ENCODE peak calls at places on chromosomes 5 and 9, in nine cellular contexts. One of them, this sample, is unnamed.

GRCh38 chr9:34328500-34328982 is 527 bp downstream of the KIF24 start:
- DNase-seq in cardiac fibroblast: peak; percentile 42
- DNase-seq in lower leg skin: no peak
- DNase-seq in CD8-positive, alpha-beta memory T cell: no peak
- DNase-seq in AG04450: no peak
- DNase-seq in epithelial cell of esophagus: peak; percentile 28
- DNase-seq in keratinocyte: no peak
- DNase-seq in right atrium auricular region: no peak
- DNase-seq in aorta: no peak
- DNase-seq in this sample: no peak

GRCh38 chr5:73282383-73282782 is 109.4 kb downstream of the TMEM174 start:
- DNase-seq in cardiac fibroblast: no peak
- DNase-seq in lower leg skin: no peak
- DNase-seq in CD8-positive, alpha-beta memory T cell: no peak
- DNase-seq in AG04450: no peak
- DNase-seq in epithelial cell of esophagus: no peak
- DNase-seq in keratinocyte: no peak
- DNase-seq in right atrium auricular region: no peak
- DNase-seq in aorta: no peak
- DNase-seq in this sample: no peak

GRCh38 chr9:82327641-82328040 is 339.1 kb downstream of the SPATA31D1 start:
- DNase-seq in cardiac fibroblast: no peak
- DNase-seq in lower leg skin: no peak
- DNase-seq in CD8-positive, alpha-beta memory T cell: no peak
- DNase-seq in AG04450: no peak
- DNase-seq in epithelial cell of esophagus: no peak
- DNase-seq in keratinocyte: no peak
- DNase-seq in right atrium auricular region: no peak
- DNase-seq in aorta: no peak
- DNase-seq in this sample: no peak

GRCh38 chr5:169728-170094 is 21.6 kb upstream of the LRRC14B start:
- DNase-seq in cardiac fibroblast: no peak
- DNase-seq in lower leg skin: no peak
- DNase-seq in CD8-positive, alpha-beta memory T cell: no peak
- DNase-seq in AG04450: no peak
- DNase-seq in epithelial cell of esophagus: no peak
- DNase-seq in keratinocyte: no peak
- DNase-seq in right atrium auricular region: no peak
- DNase-seq in aorta: no peak
- DNase-seq in this sample: no peak

GRCh38 chr9:33287087-33287490 is 3.2 kb upstream of the NFX1 start:
- DNase-seq in cardiac fibroblast: peak; percentile 86
- DNase-seq in lower leg skin: peak; percentile 34
- DNase-seq in CD8-positive, alpha-beta memory T cell: peak; percentile 61
- DNase-seq in AG04450: peak; percentile 55
- DNase-seq in epithelial cell of esophagus: peak; percentile 72
- DNase-seq in keratinocyte: no peak
- DNase-seq in right atrium auricular region: no peak
- DNase-seq in aorta: no peak
- DNase-seq in this sample: peak; percentile 75

GRCh38 chr9:16062542-16063240 is 509.8 kb downstream of the CCDC171 start:
- DNase-seq in cardiac fibroblast: peak; percentile 42
- DNase-seq in lower leg skin: no peak
- DNase-seq in CD8-positive, alpha-beta memory T cell: no peak
- DNase-seq in AG04450: peak; percentile 90
- DNase-seq in epithelial cell of esophagus: peak; percentile 99
- DNase-seq in keratinocyte: peak; percentile 95
- DNase-seq in right atrium auricular region: no peak
- DNase-seq in aorta: no peak
- DNase-seq in this sample: peak; percentile 98

GRCh38 chr5:56543431-56544385 is 271.6 kb upstream of the MAP3K1 start:
- DNase-seq in cardiac fibroblast: no peak
- DNase-seq in lower leg skin: no peak
- DNase-seq in CD8-positive, alpha-beta memory T cell: no peak
- DNase-seq in AG04450: peak; percentile 30
- DNase-seq in epithelial cell of esophagus: peak; percentile 95
- DNase-seq in keratinocyte: peak; percentile 90
- DNase-seq in right atrium auricular region: no peak
- DNase-seq in aorta: no peak
- DNase-seq in this sample: peak; percentile 68

GRCh38 chr5:3118321-3118720 is 366.8 kb upstream of the IRX2 start:
- DNase-seq in cardiac fibroblast: no peak
- DNase-seq in lower leg skin: no peak
- DNase-seq in CD8-positive, alpha-beta memory T cell: no peak
- DNase-seq in AG04450: no peak
- DNase-seq in epithelial cell of esophagus: no peak
- DNase-seq in keratinocyte: no peak
- DNase-seq in right atrium auricular region: no peak
- DNase-seq in aorta: no peak
- DNase-seq in this sample: no peak

GRCh38 chr9:33233659-33234335 is 6.2 kb upstream of the SPINK4 start:
- DNase-seq in cardiac fibroblast: peak; percentile 88
- DNase-seq in lower leg skin: peak; percentile 88
- DNase-seq in CD8-positive, alpha-beta memory T cell: no peak
- DNase-seq in AG04450: peak; percentile 91
- DNase-seq in epithelial cell of esophagus: peak; percentile 99
- DNase-seq in keratinocyte: peak; percentile 99
- DNase-seq in right atrium auricular region: no peak
- DNase-seq in aorta: no peak
- DNase-seq in this sample: peak; percentile 99

GRCh38 chr5:7801898-7802614 is 48.9 kb downstream of the CFAP90 start:
- DNase-seq in cardiac fibroblast: no peak
- DNase-seq in lower leg skin: peak; percentile 74
- DNase-seq in CD8-positive, alpha-beta memory T cell: no peak
- DNase-seq in AG04450: no peak
- DNase-seq in epithelial cell of esophagus: no peak
- DNase-seq in keratinocyte: no peak
- DNase-seq in right atrium auricular region: no peak
- DNase-seq in aorta: no peak
- DNase-seq in this sample: no peak

GRCh38 chr5:43674536-43674935 is 71.6 kb downstream of the NNT start:
- DNase-seq in cardiac fibroblast: peak; percentile 13
- DNase-seq in lower leg skin: no peak
- DNase-seq in CD8-positive, alpha-beta memory T cell: no peak
- DNase-seq in AG04450: no peak
- DNase-seq in epithelial cell of esophagus: no peak
- DNase-seq in keratinocyte: no peak
- DNase-seq in right atrium auricular region: no peak
- DNase-seq in aorta: no peak
- DNase-seq in this sample: peak; percentile 53

GRCh38 chr9:130331573-130331972 is 66.0 kb downstream of the HMCN2 start:
- DNase-seq in cardiac fibroblast: peak; percentile 72
- DNase-seq in lower leg skin: peak; percentile 49
- DNase-seq in CD8-positive, alpha-beta memory T cell: no peak
- DNase-seq in AG04450: peak; percentile 55
- DNase-seq in epithelial cell of esophagus: peak; percentile 17
- DNase-seq in keratinocyte: no peak
- DNase-seq in right atrium auricular region: peak; percentile 79
- DNase-seq in aorta: no peak
- DNase-seq in this sample: peak; percentile 74

GRCh38 chr5:161676109-161676508 is 9.4 kb upstream of the GABRA6 start:
- DNase-seq in cardiac fibroblast: no peak
- DNase-seq in lower leg skin: no peak
- DNase-seq in CD8-positive, alpha-beta memory T cell: no peak
- DNase-seq in AG04450: no peak
- DNase-seq in epithelial cell of esophagus: peak; percentile 19
- DNase-seq in keratinocyte: no peak
- DNase-seq in right atrium auricular region: no peak
- DNase-seq in aorta: no peak
- DNase-seq in this sample: no peak

GRCh38 chr9:136010615-136011341 is 49.6 kb upstream of the UBAC1 start:
- DNase-seq in cardiac fibroblast: no peak
- DNase-seq in lower leg skin: no peak
- DNase-seq in CD8-positive, alpha-beta memory T cell: peak; percentile 38
- DNase-seq in AG04450: no peak
- DNase-seq in epithelial cell of esophagus: no peak
- DNase-seq in keratinocyte: no peak
- DNase-seq in right atrium auricular region: no peak
- DNase-seq in aorta: peak; percentile 46
- DNase-seq in this sample: no peak

GRCh38 chr5:6365977-6366590 is 12.3 kb downstream of the MED10 start:
- DNase-seq in cardiac fibroblast: no peak
- DNase-seq in lower leg skin: no peak
- DNase-seq in CD8-positive, alpha-beta memory T cell: no peak
- DNase-seq in AG04450: no peak
- DNase-seq in epithelial cell of esophagus: no peak
- DNase-seq in keratinocyte: no peak
- DNase-seq in right atrium auricular region: peak; percentile 43
- DNase-seq in aorta: no peak
- DNase-seq in this sample: no peak

GRCh38 chr9:86452194-86452828 is 98.1 kb upstream of the TUT7 start:
- DNase-seq in cardiac fibroblast: peak; percentile 18
- DNase-seq in lower leg skin: no peak
- DNase-seq in CD8-positive, alpha-beta memory T cell: no peak
- DNase-seq in AG04450: no peak
- DNase-seq in epithelial cell of esophagus: no peak
- DNase-seq in keratinocyte: no peak
- DNase-seq in right atrium auricular region: no peak
- DNase-seq in aorta: no peak
- DNase-seq in this sample: peak; percentile 3

GRCh38 chr5:114438471-114438870 is 76.6 kb downstream of the KCNN2 start:
- DNase-seq in cardiac fibroblast: no peak
- DNase-seq in lower leg skin: no peak
- DNase-seq in CD8-positive, alpha-beta memory T cell: no peak
- DNase-seq in AG04450: no peak
- DNase-seq in epithelial cell of esophagus: no peak
- DNase-seq in keratinocyte: no peak
- DNase-seq in right atrium auricular region: no peak
- DNase-seq in aorta: no peak
- DNase-seq in this sample: no peak

GRCh38 chr9:16501098-16501663 is 369.3 kb downstream of the BNC2 start:
- DNase-seq in cardiac fibroblast: peak; percentile 49
- DNase-seq in lower leg skin: no peak
- DNase-seq in CD8-positive, alpha-beta memory T cell: no peak
- DNase-seq in AG04450: no peak
- DNase-seq in epithelial cell of esophagus: peak; percentile 84
- DNase-seq in keratinocyte: peak; percentile 28
- DNase-seq in right atrium auricular region: no peak
- DNase-seq in aorta: no peak
- DNase-seq in this sample: peak; percentile 77

GRCh38 chr9:38690574-38690973 is 29.4 kb downstream of the FAM240B start:
- DNase-seq in cardiac fibroblast: no peak
- DNase-seq in lower leg skin: no peak
- DNase-seq in CD8-positive, alpha-beta memory T cell: no peak
- DNase-seq in AG04450: no peak
- DNase-seq in epithelial cell of esophagus: no peak
- DNase-seq in keratinocyte: no peak
- DNase-seq in right atrium auricular region: peak; percentile 30
- DNase-seq in aorta: no peak
- DNase-seq in this sample: no peak

GRCh38 chr9:119078015-119078414 is 291.2 kb downstream of the BRINP1 start:
- DNase-seq in cardiac fibroblast: no peak
- DNase-seq in lower leg skin: no peak
- DNase-seq in CD8-positive, alpha-beta memory T cell: no peak
- DNase-seq in AG04450: no peak
- DNase-seq in epithelial cell of esophagus: no peak
- DNase-seq in keratinocyte: no peak
- DNase-seq in right atrium auricular region: no peak
- DNase-seq in aorta: no peak
- DNase-seq in this sample: no peak

GRCh38 chr5:116361171-116361967 is 213.3 kb downstream of the SEMA6A start:
- DNase-seq in cardiac fibroblast: peak; percentile 44
- DNase-seq in lower leg skin: no peak
- DNase-seq in CD8-positive, alpha-beta memory T cell: no peak
- DNase-seq in AG04450: no peak
- DNase-seq in epithelial cell of esophagus: peak; percentile 59
- DNase-seq in keratinocyte: no peak
- DNase-seq in right atrium auricular region: peak; percentile 68
- DNase-seq in aorta: peak; percentile 43
- DNase-seq in this sample: no peak
- H3K4me3 ChIP-seq in cardiac fibroblast: peak overlapping the region; percentile 36
- H3K4me3 ChIP-seq in lower leg skin: no peak overlapping the region
- H3K4me3 ChIP-seq in CD8-positive, alpha-beta memory T cell: no peak overlapping the region
- H3K4me3 ChIP-seq in AG04450: peak overlapping the region; percentile 39
- H3K4me3 ChIP-seq in epithelial cell of esophagus: peak overlapping the region; percentile 33
- H3K4me3 ChIP-seq in keratinocyte: no peak overlapping the region
- H3K4me3 ChIP-seq in right atrium auricular region: peak overlapping the region; percentile 16
- H3K4me3 ChIP-seq in aorta: no peak overlapping the region
- H3K4me3 ChIP-seq in this sample: peak overlapping the region; percentile 25

DNA sequence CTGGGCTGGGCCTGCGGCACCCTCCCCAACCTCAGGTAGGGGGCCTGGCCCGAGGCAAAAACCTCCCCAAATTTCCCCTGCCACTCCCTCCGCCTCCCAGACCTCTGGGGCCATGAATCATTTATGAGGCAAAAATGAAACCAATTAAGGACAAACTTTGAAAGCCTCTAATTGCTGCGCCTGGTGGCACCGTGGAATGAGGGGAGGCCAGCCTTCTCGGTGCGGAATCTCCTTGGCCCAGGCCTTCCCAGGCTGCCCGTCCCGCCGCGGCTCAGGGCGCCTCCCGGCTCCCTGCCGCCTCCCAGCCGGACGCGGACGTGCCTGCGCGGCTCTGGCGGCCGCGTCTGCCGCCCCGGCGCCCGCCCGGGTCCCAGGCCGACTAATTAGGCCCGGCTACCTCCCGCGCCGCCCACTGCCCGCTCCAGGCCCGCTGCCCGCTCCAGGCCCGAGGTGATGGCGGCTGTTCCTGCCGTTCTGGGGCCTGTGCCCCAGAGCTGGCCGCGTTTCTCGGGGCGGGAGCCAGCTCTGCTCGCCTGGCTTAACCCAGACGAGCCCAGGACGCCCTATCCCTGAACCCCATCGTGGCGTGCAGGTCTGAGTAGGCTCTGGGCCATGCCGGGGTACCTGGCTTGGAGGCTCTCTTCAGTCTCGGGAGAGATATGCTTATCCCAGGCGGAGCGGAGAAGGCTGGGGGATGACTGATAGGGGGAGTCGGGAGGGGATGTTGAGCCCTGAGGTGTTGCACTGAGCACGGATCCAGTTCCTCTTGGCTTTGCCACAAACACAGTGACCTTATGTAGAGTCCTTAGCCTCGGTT is 20.1 kb downstream of the CXXC5 start:
- DNase-seq in cardiac fibroblast: peak; percentile 50
- DNase-seq in lower leg skin: no peak
- DNase-seq in CD8-positive, alpha-beta memory T cell: peak; percentile 73
- DNase-seq in AG04450: no peak
- DNase-seq in epithelial cell of esophagus: peak; percentile 39
- DNase-seq in keratinocyte: no peak
- DNase-seq in right atrium auricular region: no peak
- DNase-seq in aorta: no peak
- DNase-seq in this sample: no peak
- H3K4me3 ChIP-seq in cardiac fibroblast: peak overlapping the region; percentile 48
- H3K4me3 ChIP-seq in lower leg skin: peak overlapping the region; percentile 16
- H3K4me3 ChIP-seq in CD8-positive, alpha-beta memory T cell: peak overlapping the region; percentile 66
- H3K4me3 ChIP-seq in AG04450: peak overlapping the region; percentile 46
- H3K4me3 ChIP-seq in epithelial cell of esophagus: peak overlapping the region; percentile 23
- H3K4me3 ChIP-seq in keratinocyte: peak overlapping the region; percentile 20
- H3K4me3 ChIP-seq in right atrium auricular region: peak overlapping the region; percentile 39
- H3K4me3 ChIP-seq in aorta: no peak overlapping the region
- H3K4me3 ChIP-seq in this sample: peak overlapping the region; percentile 14

GRCh38 chr9:113520109-113520642 is 56.6 kb downstream of the RGS3 start:
- DNase-seq in cardiac fibroblast: no peak
- DNase-seq in lower leg skin: no peak
- DNase-seq in CD8-positive, alpha-beta memory T cell: peak; percentile 84
- DNase-seq in AG04450: no peak
- DNase-seq in epithelial cell of esophagus: peak; percentile 72
- DNase-seq in keratinocyte: no peak
- DNase-seq in right atrium auricular region: no peak
- DNase-seq in aorta: peak; percentile 82
- DNase-seq in this sample: peak; percentile 20
- H3K4me3 ChIP-seq in cardiac fibroblast: no peak overlapping the region
- H3K4me3 ChIP-seq in lower leg skin: no peak overlapping the region
- H3K4me3 ChIP-seq in CD8-positive, alpha-beta memory T cell: peak overlapping the region; percentile 58
- H3K4me3 ChIP-seq in AG04450: no peak overlapping the region
- H3K4me3 ChIP-seq in epithelial cell of esophagus: no peak overlapping the region
- H3K4me3 ChIP-seq in keratinocyte: no peak overlapping the region
- H3K4me3 ChIP-seq in right atrium auricular region: no peak overlapping the region
- H3K4me3 ChIP-seq in aorta: no peak overlapping the region
- H3K4me3 ChIP-seq in this sample: no peak overlapping the region

GRCh38 chr5:91142819-91143218 is 240.3 kb downstream of the ARRDC3 start:
- DNase-seq in cardiac fibroblast: no peak
- DNase-seq in lower leg skin: no peak
- DNase-seq in CD8-positive, alpha-beta memory T cell: no peak
- DNase-seq in AG04450: no peak
- DNase-seq in epithelial cell of esophagus: no peak
- DNase-seq in keratinocyte: no peak
- DNase-seq in right atrium auricular region: no peak
- DNase-seq in aorta: peak; percentile 60
- DNase-seq in this sample: no peak
- H3K4me3 ChIP-seq in cardiac fibroblast: no peak overlapping the region
- H3K4me3 ChIP-seq in lower leg skin: no peak overlapping the region
- H3K4me3 ChIP-seq in CD8-positive, alpha-beta memory T cell: no peak overlapping the region
- H3K4me3 ChIP-seq in AG04450: no peak overlapping the region
- H3K4me3 ChIP-seq in epithelial cell of esophagus: no peak overlapping the region
- H3K4me3 ChIP-seq in keratinocyte: no peak overlapping the region
- H3K4me3 ChIP-seq in right atrium auricular region: no peak overlapping the region
- H3K4me3 ChIP-seq in aorta: no peak overlapping the region
- H3K4me3 ChIP-seq in this sample: no peak overlapping the region